ENCODE peak calls at places on chromosomes 6 and 20, in six cellular contexts. N is HCT116, K is HepG2, B is K562, G is GM12878, X is H1. I is an unnamed sample.

GRCh38 chr6:21441386-21441785 is 152.2 kb upstream of the SOX4 start:
- DNase-seq in G (no peak), K (no peak), B (no peak), N (no peak), X (no peak), I (no peak)

GRCh38 chr6:156820089-156820798 is 43.1 kb downstream of the ARID1B start:
- DNase-seq in N (no peak), X (no peak), B (no peak), G (no peak), K (no peak), I (no peak)

GRCh38 chr6:146850238-146850896 is 251.6 kb downstream of the ADGB start:
- DNase-seq in G (no peak), N (no peak), X (no peak), B (no peak), K (no peak), I (no peak)

GRCh38 chr6:106360989-106361430 is 493 bp downstream of the CRYBG1 start:
- DNase-seq in X (peak), B (no peak), K (no peak), N (no peak), G (no peak), I (peak)

GRCh38 chr6:166330612-166331011 is 11.7 kb downstream of the SFT2D1 start:
- DNase-seq in N (no peak), B (peak), X (peak), G (no peak), K (peak), I (peak)

GRCh38 chr6:117595099-117595923 is 7.0 kb downstream of the GOPC start:
- DNase-seq in G (no peak), X (no peak), B (peak), K (no peak), N (no peak), I (no peak)

GRCh38 chr6:71262914-71263313 is 25.7 kb upstream of the OGFRL1 start:
- DNase-seq in N (no peak), B (no peak), G (no peak), X (no peak), K (no peak), I (no peak)

GRCh38 chr6:83985715-83986114 is 47.9 kb upstream of the MRAP2 start:
- DNase-seq in N (no peak), X (no peak), K (no peak), B (no peak), G (no peak), I (no peak)

GRCh38 chr6:102114402-102114801 is 720.9 kb downstream of the GRIK2 start:
- DNase-seq in X (no peak), K (peak), G (no peak), B (no peak), N (peak), I (peak)

GRCh38 chr20:37270586-37271420 is 9.2 kb upstream of the GHRH start:
- DNase-seq in G (peak), N (no peak), X (no peak), K (peak), B (no peak), I (no peak)

GRCh38 chr6:56437171-56437900 is 190.0 kb upstream of the COL21A1 start:
- DNase-seq in K (no peak), N (no peak), B (no peak), X (no peak), G (no peak), I (no peak)

GRCh38 chr6:109002100-109002697 is 92.4 kb downstream of the SESN1 start:
- DNase-seq in K (no peak), N (no peak), B (no peak), G (no peak), X (no peak), I (no peak)

GRCh38 chr6:41072836-41073202 is at the start of gene NFYA:
- DNase-seq in B (peak), X (no peak), K (no peak), G (no peak), N (no peak), I (peak)

GRCh38 chr20:2509468-2509781 is 710 bp upstream of the ZNF343 start:
- DNase-seq in X (no peak), G (no peak), B (peak), K (no peak), N (no peak), I (no peak)

GRCh38 chr20:25057234-25058050 is 497 bp downstream of the ACSS1 start:
- DNase-seq in G (no peak), N (no peak), X (no peak), K (no peak), B (peak), I (peak)

GRCh38 chr20:37737806-37738442 is 44.1 kb downstream of the CTNNBL1 start:
- DNase-seq in G (no peak), X (no peak), K (no peak), B (no peak), N (no peak), I (no peak)

GRCh38 chr6:28903686-28904085 is 20.1 kb downstream of the TRIM27 start:
- DNase-seq in B (no peak), K (no peak), G (no peak), X (no peak), N (no peak), I (no peak)

GRCh38 chr6:87154641-87155271 is 609 bp upstream of the ZNF292 start:
- DNase-seq in K (no peak), X (no peak), B (peak), G (peak), N (no peak), I (no peak)

GRCh38 chr6:45830441-45831139 is 185.1 kb downstream of the CLIC5 start:
- DNase-seq in K (no peak), N (no peak), X (no peak), B (no peak), G (peak), I (no peak)

GRCh38 chr6:107108201-107108890 is 7.0 kb downstream of the BEND3 start:
- DNase-seq in G (no peak), B (no peak), N (no peak), K (no peak), X (no peak), I (no peak)

GRCh38 chr20:63534427-63534830 is 2.7 kb downstream of the PTK6 start:
- DNase-seq in N (no peak), B (no peak), K (no peak), G (no peak), X (no peak), I (no peak)

GRCh38 chr6:54244430-54244829 is 63.8 kb upstream of the TINAG start:
- DNase-seq in G (no peak), K (peak), X (no peak), N (peak), B (no peak), I (no peak)

DNA sequence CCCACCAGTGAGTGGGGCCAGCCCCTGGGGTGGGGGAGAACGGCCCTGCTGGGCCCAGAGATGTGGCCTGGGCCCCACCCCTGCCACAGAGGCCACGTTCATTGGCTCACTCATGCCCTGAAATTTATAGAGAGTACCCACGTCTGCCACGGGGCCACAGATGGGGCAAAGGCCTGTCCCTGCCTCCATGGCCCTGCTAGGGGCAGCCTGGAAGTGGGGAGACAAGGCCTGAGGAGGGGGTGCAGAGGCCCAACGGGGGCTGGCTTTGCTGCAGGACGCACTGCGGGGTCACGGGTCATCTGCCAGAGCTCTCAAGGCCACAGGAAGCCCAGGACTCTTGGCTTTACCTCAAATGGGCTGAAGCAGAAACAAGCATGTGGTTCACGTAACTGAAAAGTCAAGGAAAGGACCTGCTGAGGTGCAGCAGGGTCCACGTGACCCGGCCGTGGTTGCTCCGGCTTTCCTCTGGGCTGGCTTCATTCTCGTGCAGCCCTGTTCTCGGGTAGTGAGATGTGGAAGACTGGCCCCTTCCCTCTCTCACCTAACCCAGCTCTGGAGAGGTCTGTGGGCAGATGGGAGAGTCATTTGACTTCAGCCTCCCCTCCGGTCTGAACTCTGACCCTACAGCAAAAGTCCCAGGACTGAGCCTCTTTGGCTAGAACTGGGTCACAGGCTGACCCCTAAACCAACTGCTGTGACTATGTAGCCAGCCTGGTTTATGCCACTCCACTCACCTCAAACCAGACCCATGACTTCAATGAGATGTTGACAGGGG is 1.1 kb upstream of the OSBPL2 start:
- DNase-seq in N (no peak), B (no peak), K (peak), G (no peak), X (no peak), I (no peak)
- TF ChIP-seq SP1 in N (no peak), B (no peak), K (no peak), G (no peak), X (no peak), I (no peak)

GRCh38 chr6:12403201-12403826 is 113.2 kb downstream of the EDN1 start:
- DNase-seq in N (no peak), X (peak), G (no peak), B (no peak), K (no peak), I (no peak)
- TF ChIP-seq CTCF in N (no peak), X (no peak), G (no peak), B (no peak), K (no peak), I (no peak)

GRCh38 chr6:142942238-142942637 is 2.7 kb downstream of the HIVEP2 start:
- DNase-seq in X (no peak), K (no peak), G (no peak), B (no peak), N (no peak), I (no peak)

GRCh38 chr6:142945071-142945445 is at the start of gene HIVEP2:
- DNase-seq in N (no peak), X (no peak), K (peak), G (no peak), B (peak), I (peak)

GRCh38 chr6:142942805-142943227 is 2.2 kb downstream of the HIVEP2 start:
- DNase-seq in G (no peak), B (peak), N (no peak), K (peak), X (no peak), I (no peak)

GRCh38 chr6:142944126-142945066 is 580 bp downstream of the HIVEP2 start:
- DNase-seq in G (no peak), X (no peak), B (peak), K (peak), N (peak), I (peak)

GRCh38 chr6:142943746-142944125 is 1.2 kb downstream of the HIVEP2 start:
- DNase-seq in G (no peak), B (no peak), X (no peak), N (no peak), K (peak), I (no peak)
- TF ChIP-seq SP1 in G (no peak), B (no peak), X (no peak), N (no peak), K (no peak), I (no peak)

DNA sequence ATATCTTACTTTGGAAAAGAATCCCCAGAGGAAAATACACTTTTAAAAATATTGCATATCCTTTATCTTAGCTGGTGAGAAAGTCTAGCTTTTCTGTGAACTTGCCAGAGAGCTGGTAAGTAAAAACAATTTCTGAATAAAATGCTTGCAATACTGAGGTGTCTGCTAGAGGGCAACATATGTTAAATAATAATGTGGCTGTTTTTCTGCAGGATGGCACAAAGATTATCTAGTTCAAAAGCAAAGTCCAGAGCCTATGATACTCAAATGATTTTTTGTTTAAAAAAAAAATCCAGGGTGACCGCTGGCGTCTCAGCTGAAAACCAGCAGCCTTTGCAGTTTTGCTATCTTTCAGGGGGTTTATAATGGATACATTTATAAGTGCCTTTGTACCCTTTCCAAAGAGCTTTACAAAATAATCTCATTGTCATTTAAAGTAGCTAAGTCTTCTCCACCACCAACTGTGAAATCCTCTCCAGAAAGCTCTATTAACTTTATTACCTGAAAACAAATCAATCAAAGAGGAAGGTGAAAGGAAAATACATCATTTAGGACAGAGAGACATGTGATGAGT is 194.9 kb downstream of the PHACTR1 start:
- DNase-seq in G (no peak), X (no peak), K (peak), N (no peak), B (peak), I (no peak)
- TF ChIP-seq CTCF in G (peak), X (peak), K (peak), N (no peak), B (peak), I (no peak)

DNA sequence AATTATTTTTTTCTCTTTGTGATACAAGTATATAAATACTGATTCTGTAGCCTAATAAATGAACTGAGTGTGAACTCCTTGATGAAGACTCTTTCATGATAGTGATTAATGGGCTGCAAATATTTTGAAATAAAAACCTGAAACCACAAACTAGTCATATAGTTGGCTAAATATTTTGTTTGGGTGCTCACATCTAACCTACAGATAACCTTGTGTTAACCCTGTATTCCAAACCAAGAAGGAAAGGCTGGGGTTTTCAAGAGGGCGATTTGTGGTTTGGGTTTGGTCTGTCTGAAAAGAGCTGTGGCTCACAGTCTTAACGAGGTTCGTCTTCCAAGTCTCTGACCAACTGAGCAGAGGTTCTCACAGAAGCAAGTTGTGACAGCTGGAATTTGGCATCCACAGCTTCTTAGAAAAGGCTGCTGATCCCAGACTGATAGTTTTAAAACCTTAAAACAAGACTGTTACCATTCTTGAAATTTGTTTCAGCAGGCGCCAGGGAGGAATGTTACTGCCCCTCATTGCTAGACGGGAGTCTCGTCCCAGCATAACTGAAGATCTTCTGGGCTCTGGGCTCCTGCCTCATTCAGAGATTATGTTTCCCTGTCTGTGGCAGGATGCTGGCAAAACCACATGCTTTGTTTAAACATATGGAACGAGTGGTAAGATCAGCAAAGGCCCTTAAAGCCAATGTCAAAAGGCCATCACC is 736.4 kb upstream of the MARCKS start:
- DNase-seq in N (peak), K (no peak), G (no peak), X (no peak), B (no peak), I (no peak)
- TF ChIP-seq SP1 in N (peak), K (no peak), G (no peak), X (no peak), B (no peak), I (no peak)

DNA sequence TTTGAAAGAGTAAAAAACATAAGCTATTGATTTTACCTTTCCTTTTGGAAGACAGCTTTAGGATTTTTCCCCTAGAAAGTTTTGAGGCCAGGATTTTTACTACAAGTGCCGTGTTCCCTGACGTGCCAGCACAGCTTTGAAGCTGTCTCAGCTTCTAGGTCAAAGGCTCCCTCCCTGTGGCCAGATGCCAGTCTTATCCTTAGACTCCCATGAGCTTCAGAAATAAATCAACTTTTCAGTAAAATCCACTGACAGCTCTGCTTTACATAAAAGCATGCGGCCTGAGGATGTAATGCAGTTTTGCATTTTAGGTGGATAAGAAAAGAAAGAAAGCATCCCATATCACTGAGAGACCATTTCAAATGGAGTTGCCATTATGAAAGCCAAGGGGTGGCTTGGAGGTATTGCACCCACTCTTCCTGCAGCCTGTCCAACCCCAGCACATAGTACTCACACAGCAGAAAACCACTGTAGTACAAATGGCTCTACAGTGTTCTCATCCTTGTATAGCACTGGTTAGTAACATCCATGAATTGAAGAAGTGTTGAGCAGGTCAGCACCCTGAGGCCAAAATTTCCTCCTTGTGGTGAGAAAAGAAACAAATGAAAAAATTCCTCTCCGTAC is 15.2 kb upstream of the ATXN1 start:
- DNase-seq in N (no peak), B (no peak), G (no peak), K (no peak), X (no peak), I (no peak)
- TF ChIP-seq CTCF in N (peak), B (peak), G (no peak), K (no peak), X (peak), I (no peak)